ENCODE peak calls at places on chromosomes 2 and 18, in eight cellular contexts. N, A, C, X, I, Q, B and L are unnamed samples.

GRCh38 chr18:8217041-8217564 is 392.1 kb upstream of the RAB12 start:
- DNase-seq in C (no peak), N (no peak), Q (no peak), X (peak), I (no peak), A (no peak), B (no peak), L (no peak)

GRCh38 chr2:113198790-113199612 is 25.2 kb downstream of the PSD4 start:
- DNase-seq in X (peak), Q (peak), A (peak), C (no peak), I (peak), N (peak), B (peak), L (peak)

GRCh38 chr2:237774811-237775553 is 23.6 kb upstream of the RBM44 start:
- DNase-seq in Q (peak), I (peak), N (peak), C (no peak), A (peak), X (peak), B (peak), L (peak)

GRCh38 chr2:215654177-215654850 is 218.4 kb upstream of the FN1 start:
- DNase-seq in Q (no peak), C (peak), I (no peak), B (peak), X (peak), A (no peak), N (no peak), L (no peak)

GRCh38 chr2:222568866-222569265 is 87.0 kb downstream of the FARSB start:
- DNase-seq in Q (peak), N (no peak), I (peak), C (no peak), B (peak), A (no peak), X (peak), L (no peak)

GRCh38 chr2:147331790-147332419 is 512.9 kb upstream of the ACVR2A start:
- DNase-seq in N (peak), B (no peak), C (no peak), I (peak), A (no peak), Q (peak), X (peak), L (peak)

GRCh38 chr2:119482481-119483394 is 41.5 kb downstream of the SCTR start:
- DNase-seq in A (no peak), X (no peak), I (no peak), B (no peak), N (peak), C (no peak), Q (no peak), L (no peak)

GRCh38 chr18:9689253-9689652 is 18.8 kb upstream of the RAB31 start:
- DNase-seq in B (no peak), I (no peak), A (no peak), X (no peak), C (no peak), Q (no peak), N (no peak), L (no peak)

GRCh38 chr2:121505005-121505404 is 25.7 kb upstream of the RNU4ATAC start:
- DNase-seq in C (peak), N (no peak), X (peak), B (peak), Q (no peak), I (peak), A (no peak), L (no peak)

GRCh38 chr2:170052151-170052550 is 125.8 kb upstream of the MYO3B start:
- DNase-seq in I (peak), A (no peak), Q (no peak), X (no peak), N (no peak), C (no peak), B (peak), L (no peak)